ENCODE peak calls at places on chromosomes 12 and 14, in eight cellular contexts. One of them, this sample, is unnamed.

GRCh38 chr14:25197885-25198284 is 147.9 kb upstream of the STXBP6 start:
- DNase-seq in thyroid gland: no peak
- DNase-seq in right lobe of liver: peak; percentile 62
- DNase-seq in suprapubic skin: no peak
- DNase-seq in sigmoid colon: no peak
- DNase-seq in prostate gland: no peak
- DNase-seq in IMR-90: no peak
- DNase-seq in A549: no peak
- DNase-seq in this sample: no peak

GRCh38 chr14:72965249-72965648 is 39.0 kb downstream of the DCAF4 start:
- DNase-seq in thyroid gland: no peak
- DNase-seq in right lobe of liver: no peak
- DNase-seq in suprapubic skin: no peak
- DNase-seq in sigmoid colon: no peak
- DNase-seq in prostate gland: no peak
- DNase-seq in IMR-90: peak; percentile 62
- DNase-seq in A549: peak; percentile 19
- DNase-seq in this sample: no peak

GRCh38 chr14:52315355-52315718 is 1.2 kb downstream of the PTGER2 start:
- DNase-seq in thyroid gland: no peak
- DNase-seq in right lobe of liver: no peak
- DNase-seq in suprapubic skin: no peak
- DNase-seq in sigmoid colon: no peak
- DNase-seq in prostate gland: no peak
- DNase-seq in IMR-90: peak; percentile 39
- DNase-seq in A549: no peak
- DNase-seq in this sample: no peak

GRCh38 chr12:132152411-132152821 is 8.2 kb downstream of the NOC4L start:
- DNase-seq in thyroid gland: no peak
- DNase-seq in right lobe of liver: no peak
- DNase-seq in suprapubic skin: no peak
- DNase-seq in sigmoid colon: no peak
- DNase-seq in prostate gland: no peak
- DNase-seq in IMR-90: no peak
- DNase-seq in A549: no peak
- DNase-seq in this sample: no peak

GRCh38 chr12:52837341-52837741 is 3.2 kb upstream of the KRT79 start:
- DNase-seq in thyroid gland: no peak
- DNase-seq in right lobe of liver: no peak
- DNase-seq in suprapubic skin: no peak
- DNase-seq in sigmoid colon: no peak
- DNase-seq in prostate gland: no peak
- DNase-seq in IMR-90: peak; percentile 91
- DNase-seq in A549: peak; percentile 50
- DNase-seq in this sample: no peak

GRCh38 chr12:104486416-104486815 is 29.7 kb downstream of the CHST11 start:
- DNase-seq in thyroid gland: no peak
- DNase-seq in right lobe of liver: no peak
- DNase-seq in suprapubic skin: no peak
- DNase-seq in sigmoid colon: no peak
- DNase-seq in prostate gland: no peak
- DNase-seq in IMR-90: no peak
- DNase-seq in A549: no peak
- DNase-seq in this sample: no peak

GRCh38 chr14:53796734-53797133 is 159.9 kb downstream of the BMP4 start:
- DNase-seq in thyroid gland: no peak
- DNase-seq in right lobe of liver: no peak
- DNase-seq in suprapubic skin: no peak
- DNase-seq in sigmoid colon: no peak
- DNase-seq in prostate gland: no peak
- DNase-seq in IMR-90: no peak
- DNase-seq in A549: no peak
- DNase-seq in this sample: no peak

GRCh38 chr12:57182918-57183575 is 33.5 kb upstream of the NXPH4 start:
- DNase-seq in thyroid gland: peak; percentile 74
- DNase-seq in right lobe of liver: peak; percentile 74
- DNase-seq in suprapubic skin: peak; percentile 85
- DNase-seq in sigmoid colon: peak; percentile 88
- DNase-seq in prostate gland: peak; percentile 79
- DNase-seq in IMR-90: peak; percentile 59
- DNase-seq in A549: peak; percentile 73
- DNase-seq in this sample: peak; percentile 83

GRCh38 chr14:44785096-44785495 is 176.7 kb downstream of the KLHL28 start:
- DNase-seq in thyroid gland: no peak
- DNase-seq in right lobe of liver: no peak
- DNase-seq in suprapubic skin: no peak
- DNase-seq in sigmoid colon: no peak
- DNase-seq in prostate gland: no peak
- DNase-seq in IMR-90: peak; percentile 11
- DNase-seq in A549: no peak
- DNase-seq in this sample: no peak

GRCh38 chr12:67222302-67222701 is 46.9 kb upstream of the CAND1 start:
- DNase-seq in thyroid gland: no peak
- DNase-seq in right lobe of liver: no peak
- DNase-seq in suprapubic skin: no peak
- DNase-seq in sigmoid colon: no peak
- DNase-seq in prostate gland: no peak
- DNase-seq in IMR-90: peak; percentile 10
- DNase-seq in A549: peak; percentile 38
- DNase-seq in this sample: no peak

GRCh38 chr14:28751467-28752058 is 15.0 kb upstream of the FOXG1 start:
- DNase-seq in thyroid gland: peak; percentile 54
- DNase-seq in right lobe of liver: no peak
- DNase-seq in suprapubic skin: no peak
- DNase-seq in sigmoid colon: no peak
- DNase-seq in prostate gland: no peak
- DNase-seq in IMR-90: peak; percentile 49
- DNase-seq in A549: peak; percentile 68
- DNase-seq in this sample: no peak

GRCh38 chr14:98008381-98009113 is 1211.4 kb downstream of the VRK1 start:
- DNase-seq in thyroid gland: no peak
- DNase-seq in right lobe of liver: no peak
- DNase-seq in suprapubic skin: no peak
- DNase-seq in sigmoid colon: no peak
- DNase-seq in prostate gland: no peak
- DNase-seq in IMR-90: no peak
- DNase-seq in A549: no peak
- DNase-seq in this sample: no peak

GRCh38 chr12:25401547-25402345 is 151.0 kb upstream of the KRAS start:
- DNase-seq in thyroid gland: no peak
- DNase-seq in right lobe of liver: no peak
- DNase-seq in suprapubic skin: no peak
- DNase-seq in sigmoid colon: no peak
- DNase-seq in prostate gland: no peak
- DNase-seq in IMR-90: no peak
- DNase-seq in A549: no peak
- DNase-seq in this sample: no peak

DNA sequence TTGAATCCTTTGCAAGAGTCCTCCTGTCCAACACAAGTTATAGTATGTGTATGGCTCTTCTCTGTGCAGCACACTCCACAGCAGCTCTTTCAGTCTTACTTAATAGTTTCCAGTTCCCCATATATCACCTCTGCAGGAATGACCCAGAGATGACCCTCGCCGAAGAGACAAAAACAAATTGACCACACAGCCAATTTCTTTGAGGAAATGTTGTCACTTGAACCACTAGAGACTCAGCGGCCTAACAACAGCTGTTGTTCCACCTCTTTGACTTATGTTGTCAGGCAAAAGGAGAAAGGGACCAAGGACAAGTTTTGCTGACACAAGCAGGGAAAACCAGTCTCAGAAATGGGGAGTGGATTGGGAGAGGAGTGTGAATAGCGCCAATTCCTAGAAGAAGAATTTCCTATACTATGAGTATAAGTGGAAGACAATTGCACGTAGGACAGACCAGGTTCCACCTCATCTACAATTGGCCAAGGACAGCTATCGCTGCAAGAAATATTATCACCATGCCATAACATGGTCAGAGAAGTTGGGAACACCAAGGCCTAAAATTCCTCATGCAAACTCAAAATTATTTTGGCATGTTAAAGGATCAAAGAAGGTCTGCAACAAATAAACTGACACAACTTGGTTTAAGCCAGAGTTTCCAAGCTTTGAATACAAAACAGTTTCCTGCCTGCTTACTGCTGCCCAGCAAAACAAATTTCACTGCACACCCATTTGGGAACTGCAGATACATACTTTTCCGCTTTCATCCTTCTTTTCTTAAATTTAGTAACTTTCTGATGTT is 41.7 kb upstream of the ITPR2 start:
- DNase-seq in thyroid gland: no peak
- DNase-seq in right lobe of liver: no peak
- DNase-seq in suprapubic skin: no peak
- DNase-seq in sigmoid colon: no peak
- DNase-seq in prostate gland: no peak
- DNase-seq in IMR-90: no peak
- DNase-seq in A549: no peak
- DNase-seq in this sample: no peak
- TF ChIP-seq POLR2A in thyroid gland: no peak
- TF ChIP-seq POLR2A in right lobe of liver: no peak
- TF ChIP-seq POLR2A in suprapubic skin: no peak
- TF ChIP-seq POLR2A in sigmoid colon: no peak
- TF ChIP-seq POLR2A in prostate gland: no peak
- TF ChIP-seq POLR2A in IMR-90: no peak
- TF ChIP-seq POLR2A in A549: no peak
- TF ChIP-seq POLR2A in this sample: no peak

GRCh38 chr12:49549735-49550710 is 11.2 kb downstream of the KCNH3 start:
- DNase-seq in thyroid gland: no peak
- DNase-seq in right lobe of liver: no peak
- DNase-seq in suprapubic skin: no peak
- DNase-seq in sigmoid colon: no peak
- DNase-seq in prostate gland: no peak
- DNase-seq in IMR-90: no peak
- DNase-seq in A549: no peak
- DNase-seq in this sample: no peak
- H3K4me3 ChIP-seq in thyroid gland: no peak overlapping the region
- H3K4me3 ChIP-seq in right lobe of liver: no peak overlapping the region
- H3K4me3 ChIP-seq in suprapubic skin: peak overlapping the region; percentile 44
- H3K4me3 ChIP-seq in sigmoid colon: no peak overlapping the region
- H3K4me3 ChIP-seq in prostate gland: no peak overlapping the region
- H3K4me3 ChIP-seq in IMR-90: no peak overlapping the region
- H3K4me3 ChIP-seq in A549: no peak overlapping the region
- H3K4me3 ChIP-seq in this sample: no peak overlapping the region

GRCh38 chr14:74977901-74978385 is 22.5 kb upstream of the PGF start:
- DNase-seq in thyroid gland: no peak
- DNase-seq in right lobe of liver: peak; percentile 33
- DNase-seq in suprapubic skin: no peak
- DNase-seq in sigmoid colon: no peak
- DNase-seq in prostate gland: no peak
- DNase-seq in IMR-90: no peak
- DNase-seq in A549: no peak
- DNase-seq in this sample: no peak

GRCh38 chr14:74979029-74979428 is 23.6 kb upstream of the PGF start:
- DNase-seq in thyroid gland: no peak
- DNase-seq in right lobe of liver: no peak
- DNase-seq in suprapubic skin: no peak
- DNase-seq in sigmoid colon: no peak
- DNase-seq in prostate gland: no peak
- DNase-seq in IMR-90: no peak
- DNase-seq in A549: no peak
- DNase-seq in this sample: no peak

GRCh38 chr14:74979442-74980397 is 23.0 kb upstream of the EIF2B2 start:
- DNase-seq in thyroid gland: no peak
- DNase-seq in right lobe of liver: peak; percentile 38
- DNase-seq in suprapubic skin: peak; percentile 62
- DNase-seq in sigmoid colon: no peak
- DNase-seq in prostate gland: peak; percentile 51
- DNase-seq in IMR-90: peak; percentile 36
- DNase-seq in A549: no peak
- DNase-seq in this sample: no peak

GRCh38 chr14:74977164-74977900 is 21.9 kb upstream of the PGF start:
- DNase-seq in thyroid gland: no peak
- DNase-seq in right lobe of liver: peak; percentile 24
- DNase-seq in suprapubic skin: peak; percentile 58
- DNase-seq in sigmoid colon: no peak
- DNase-seq in prostate gland: no peak
- DNase-seq in IMR-90: no peak
- DNase-seq in A549: no peak
- DNase-seq in this sample: no peak

DNA sequence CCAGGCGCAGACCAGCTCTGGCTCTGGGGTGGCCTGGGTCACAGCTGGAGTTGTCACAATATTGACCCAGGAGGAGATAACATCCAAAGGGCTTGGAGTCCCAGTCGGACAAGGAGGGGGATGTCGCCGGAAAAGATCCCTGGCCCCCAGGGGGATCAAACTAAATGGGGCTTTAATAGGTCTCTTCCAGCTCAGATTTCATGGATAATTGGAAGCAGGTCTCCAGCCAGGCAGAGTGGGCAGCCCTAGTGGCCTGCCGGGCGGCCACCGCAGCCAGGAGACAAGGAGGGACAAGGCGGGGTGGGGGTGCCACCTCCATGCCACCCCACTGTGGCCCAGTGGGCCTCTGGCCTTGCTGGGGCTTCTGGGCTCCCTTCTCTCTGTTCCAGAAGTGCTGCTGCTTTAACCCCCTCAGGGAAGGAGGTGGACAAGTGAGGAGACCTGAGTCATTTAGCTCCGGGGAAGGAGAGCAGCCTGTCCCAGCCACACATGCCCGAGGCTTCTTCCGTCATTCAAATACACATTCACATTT is 23.1 kb upstream of the PGF start:
- DNase-seq in thyroid gland: no peak
- DNase-seq in right lobe of liver: peak; percentile 15
- DNase-seq in suprapubic skin: peak; percentile 48
- DNase-seq in sigmoid colon: no peak
- DNase-seq in prostate gland: no peak
- DNase-seq in IMR-90: no peak
- DNase-seq in A549: no peak
- DNase-seq in this sample: no peak
- H3K4me1 ChIP-seq in thyroid gland: peaks cover 43% of the 10 kb centered on the region
- H3K4me1 ChIP-seq in right lobe of liver: no peaks in the 10 kb centered on the region
- H3K4me1 ChIP-seq in suprapubic skin: peaks cover 72% of the 10 kb centered on the region
- H3K4me1 ChIP-seq in sigmoid colon: no peaks in the 10 kb centered on the region
- H3K4me1 ChIP-seq in prostate gland: no peaks in the 10 kb centered on the region
- H3K4me1 ChIP-seq in IMR-90: peaks cover 15% of the 10 kb centered on the region
- H3K4me1 ChIP-seq in A549: no peaks in the 10 kb centered on the region
- H3K4me1 ChIP-seq in this sample: peaks cover 2% of the 10 kb centered on the region

DNA sequence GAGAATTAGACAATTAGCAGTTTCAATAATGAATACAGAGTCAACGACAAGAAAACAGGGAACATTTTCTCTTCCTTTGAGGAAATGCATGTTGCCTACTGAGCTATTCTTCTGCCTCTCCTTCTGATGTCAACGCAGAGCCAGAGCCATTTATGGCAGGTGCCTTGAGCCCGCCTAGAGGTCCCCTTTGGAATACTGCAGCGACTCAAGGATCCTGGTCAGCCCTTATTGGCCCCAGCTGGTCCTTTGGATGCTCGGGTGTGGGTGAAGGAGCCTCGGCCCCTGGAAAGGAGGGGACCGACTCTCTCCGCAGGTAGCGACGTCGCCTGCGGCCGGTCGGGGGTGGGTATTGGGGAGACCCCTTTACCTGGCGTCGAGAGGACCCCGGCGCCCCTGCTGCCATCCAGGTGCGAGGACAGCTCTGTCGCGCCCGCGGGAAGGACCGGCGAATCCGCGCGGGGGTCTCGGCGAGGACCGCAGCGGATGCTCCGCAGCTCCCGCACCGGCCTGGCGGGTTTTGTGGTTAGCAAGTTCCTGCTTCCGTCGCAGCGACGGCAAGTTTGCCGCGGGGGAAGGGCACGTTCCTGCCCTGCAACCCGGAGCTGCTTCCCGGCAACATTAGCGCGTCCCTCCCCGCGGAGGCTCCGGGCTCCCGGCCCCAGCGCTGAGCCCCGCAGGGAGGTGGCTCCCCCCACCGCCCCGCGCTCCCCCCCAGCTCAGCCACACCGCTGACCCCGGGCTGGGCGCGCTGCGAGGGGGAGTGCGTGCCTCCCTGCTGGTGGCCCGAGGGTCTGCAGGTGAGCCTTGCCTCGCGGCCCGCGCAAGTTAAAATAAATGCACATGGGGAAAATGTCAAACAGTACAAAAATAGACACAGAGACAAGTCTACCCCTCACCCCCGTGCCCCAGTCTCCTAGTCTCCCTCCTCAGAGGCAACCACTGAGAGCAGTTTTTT is at the start of gene MANSC1:
- DNase-seq in thyroid gland: peak; percentile 63
- DNase-seq in right lobe of liver: peak; percentile 83
- DNase-seq in suprapubic skin: peak; percentile 79
- DNase-seq in sigmoid colon: peak; percentile 87
- DNase-seq in prostate gland: peak; percentile 63
- DNase-seq in IMR-90: peak; percentile 28
- DNase-seq in A549: peak; percentile 58
- DNase-seq in this sample: peak; percentile 34
- TF ChIP-seq POLR2A in thyroid gland: peak; percentile 64
- TF ChIP-seq POLR2A in right lobe of liver: peak; percentile 75
- TF ChIP-seq POLR2A in suprapubic skin: no peak
- TF ChIP-seq POLR2A in sigmoid colon: peak; percentile 68
- TF ChIP-seq POLR2A in prostate gland: peak; percentile 13
- TF ChIP-seq POLR2A in IMR-90: no peak
- TF ChIP-seq POLR2A in A549: peak; percentile 37
- TF ChIP-seq POLR2A in this sample: no peak

This sample was measured in breast epithelium.